ENCODE peak calls at places on chromosome 1, in seven cellular contexts. A is dorsolateral prefrontal cortex, C is caudate nucleus, O is RCC 7860, T is fibroblast of mammary gland, P is astrocyte of the cerebellum, W is Right ventricle myocardium inferior. Z is an unnamed sample.

GRCh38 chr1:156346636-156347035 is 8.3 kb downstream of the TSACC start:
- DNase-seq in A (no peak), C (no peak), O (no peak), T (peak), P (no peak), W (no peak), Z (no peak)

GRCh38 chr1:17059391-17060128 is 5.7 kb upstream of the SDHB start:
- DNase-seq in A (peak), C (peak), O (peak), T (peak), P (peak), W (peak), Z (peak)

GRCh38 chr1:8846263-8846662 is 28.8 kb upstream of the RERE start:
- DNase-seq in A (no peak), C (no peak), O (no peak), T (no peak), P (no peak), W (no peak), Z (no peak)

GRCh38 chr1:169070547-169070946 is 35.9 kb upstream of the ATP1B1 start:
- DNase-seq in A (no peak), C (no peak), O (no peak), T (no peak), P (no peak), W (peak), Z (no peak)

GRCh38 chr1:54273092-54273836 is 73.3 kb downstream of the MRPL37 start:
- DNase-seq in A (peak), C (peak), O (peak), T (peak), P (peak), W (peak), Z (no peak)

GRCh38 chr1:212700892-212701819 is 1.5 kb upstream of the BATF3 start:
- DNase-seq in A (peak), C (peak), O (no peak), T (peak), P (peak), W (peak), Z (peak)

GRCh38 chr1:19311503-19311930 is 427 bp downstream of the AKR7A2 start:
- DNase-seq in A (peak), C (no peak), O (no peak), T (no peak), P (no peak), W (no peak), Z (no peak)

GRCh38 chr1:229487181-229487580 is 21.0 kb downstream of the NUP133 start:
- DNase-seq in A (no peak), C (no peak), O (no peak), T (no peak), P (no peak), W (no peak), Z (no peak)

GRCh38 chr1:166322470-166322869 is 155.7 kb upstream of the FAM78B start:
- DNase-seq in A (no peak), C (no peak), O (no peak), T (no peak), P (no peak), W (no peak), Z (no peak)

GRCh38 chr1:206477581-206478380 is 7.5 kb downstream of the IKBKE start:
- DNase-seq in A (no peak), C (no peak), O (no peak), T (no peak), P (no peak), W (no peak), Z (no peak)

GRCh38 chr1:173193639-173194038 is 13.5 kb downstream of the TNFSF4 start:
- DNase-seq in A (no peak), C (no peak), O (no peak), T (peak), P (no peak), W (no peak), Z (no peak)

GRCh38 chr1:8239039-8239305 is 78.9 kb upstream of the SLC45A1 start:
- DNase-seq in A (no peak), C (no peak), O (peak), T (peak), P (no peak), W (no peak), Z (no peak)

Z was measured in upper lobe of left lung.